ENCODE peak calls at places on chromosomes 3 and 15, in eight cellular contexts. One of them, this sample, is unnamed.
A peak's percentile ranks its signal among the peaks of the same experiment; 100 is the strongest.

GRCh38 chr3:185729335-185729715 is 95.5 kb downstream of the IGF2BP2 start:
- DNase-seq in hepatic stellate cell: peak; percentile 65
- DNase-seq in GM19239: no peak
- DNase-seq in ACHN: no peak
- DNase-seq in AG08395: peak; percentile 48
- DNase-seq in EL: peak; percentile 86
- DNase-seq in AG08396: no peak
- DNase-seq in foreskin fibroblast: peak; percentile 87
- DNase-seq in this sample: no peak

GRCh38 chr3:177109688-177110087 is 87.6 kb downstream of the TBL1XR1 start:
- DNase-seq in hepatic stellate cell: no peak
- DNase-seq in GM19239: no peak
- DNase-seq in ACHN: no peak
- DNase-seq in AG08395: no peak
- DNase-seq in EL: no peak
- DNase-seq in AG08396: no peak
- DNase-seq in foreskin fibroblast: no peak
- DNase-seq in this sample: no peak

GRCh38 chr15:91974321-91974720 is 120.8 kb downstream of the SLCO3A1 start:
- DNase-seq in hepatic stellate cell: no peak
- DNase-seq in GM19239: no peak
- DNase-seq in ACHN: no peak
- DNase-seq in AG08395: no peak
- DNase-seq in EL: no peak
- DNase-seq in AG08396: no peak
- DNase-seq in foreskin fibroblast: no peak
- DNase-seq in this sample: no peak

GRCh38 chr15:56608993-56609392 is 124.3 kb downstream of the ZNF280D start:
- DNase-seq in hepatic stellate cell: no peak
- DNase-seq in GM19239: no peak
- DNase-seq in ACHN: no peak
- DNase-seq in AG08395: no peak
- DNase-seq in EL: no peak
- DNase-seq in AG08396: no peak
- DNase-seq in foreskin fibroblast: no peak
- DNase-seq in this sample: peak; percentile 2

GRCh38 chr15:59528429-59528828 is 83.2 kb upstream of the GCNT3 start:
- DNase-seq in hepatic stellate cell: no peak
- DNase-seq in GM19239: no peak
- DNase-seq in ACHN: no peak
- DNase-seq in AG08395: no peak
- DNase-seq in EL: no peak
- DNase-seq in AG08396: no peak
- DNase-seq in foreskin fibroblast: no peak
- DNase-seq in this sample: no peak

GRCh38 chr3:11690863-11691833 is 47.4 kb upstream of the VGLL4 start:
- DNase-seq in hepatic stellate cell: peak; percentile 29
- DNase-seq in GM19239: no peak
- DNase-seq in ACHN: peak; percentile 62
- DNase-seq in AG08395: peak; percentile 37
- DNase-seq in EL: peak; percentile 60
- DNase-seq in AG08396: peak; percentile 22
- DNase-seq in foreskin fibroblast: peak; percentile 16
- DNase-seq in this sample: no peak

GRCh38 chr3:155323063-155323666 is 29.7 kb upstream of the STRIT1 start:
- DNase-seq in hepatic stellate cell: peak; percentile 32
- DNase-seq in GM19239: peak; percentile 12
- DNase-seq in ACHN: peak; percentile 65
- DNase-seq in AG08395: peak; percentile 76
- DNase-seq in EL: peak; percentile 73
- DNase-seq in AG08396: peak; percentile 59
- DNase-seq in foreskin fibroblast: peak; percentile 90
- DNase-seq in this sample: peak; percentile 55

GRCh38 chr3:31096661-31097060 is 202.2 kb upstream of the GADL1 start:
- DNase-seq in hepatic stellate cell: no peak
- DNase-seq in GM19239: no peak
- DNase-seq in ACHN: no peak
- DNase-seq in AG08395: no peak
- DNase-seq in EL: no peak
- DNase-seq in AG08396: no peak
- DNase-seq in foreskin fibroblast: no peak
- DNase-seq in this sample: no peak

GRCh38 chr15:42921049-42921731 is 612 bp upstream of the TTBK2 start:
- DNase-seq in hepatic stellate cell: no peak
- DNase-seq in GM19239: no peak
- DNase-seq in ACHN: peak; percentile 29
- DNase-seq in AG08395: peak; percentile 5
- DNase-seq in EL: peak; percentile 48
- DNase-seq in AG08396: peak; percentile 22
- DNase-seq in foreskin fibroblast: peak; percentile 63
- DNase-seq in this sample: peak; percentile 22